ENCODE peak calls at places on chromosome X, in six cellular contexts. E is transverse colon; H is AG09309; C is CD4-positive, alpha-beta memory T cell; U is CD8-positive, alpha-beta memory T cell; J is stromal cell of bone marrow. I is an unnamed sample.
A peak's percentile ranks its signal among the peaks of the same experiment; 100 is the strongest.

GRCh38 chrX:80648023-80648422 is 161.7 kb downstream of the BRWD3 start:
- DNase-seq in U (no peak), C (no peak), E (no peak), J (no peak), H (no peak), I (no peak)

GRCh38 chrX:129318375-129318774 is 204.9 kb downstream of the SMARCA1 start:
- DNase-seq in E (no peak), U (no peak), J (peak; percentile 19), H (peak; percentile 3), C (no peak), I (peak; percentile 1)

GRCh38 chrX:2351999-2352995 is 148.5 kb downstream of the DHRSX start:
- DNase-seq in U (no peak), H (peak; percentile 88), C (no peak), J (peak; percentile 91), E (no peak), I (peak; percentile 77)

GRCh38 chrX:68387786-68388185 is 45.5 kb downstream of the OPHN1 start:
- DNase-seq in E (no peak), H (no peak), J (no peak), C (no peak), U (no peak), I (no peak)

GRCh38 chrX:149124526-149125108 is 380.5 kb downstream of the IDS start:
- DNase-seq in U (no peak), E (no peak), J (no peak), H (no peak), C (no peak), I (no peak)

GRCh38 chrX:70208479-70208878 is 26.0 kb upstream of the AWAT1 start:
- DNase-seq in J (peak; percentile 2), E (no peak), C (no peak), U (no peak), H (no peak), I (no peak)

GRCh38 chrX:19846995-19847790 is 40.2 kb downstream of the SH3KBP1 start:
- DNase-seq in E (no peak), U (no peak), J (peak; percentile 60), H (peak; percentile 65), C (no peak), I (peak; percentile 64)

GRCh38 chrX:105317117-105317516 is 96.6 kb upstream of the TEX13A start:
- DNase-seq in J (no peak), U (no peak), H (no peak), E (no peak), C (no peak), I (no peak)

GRCh38 chrX:729583-730409 is 99.2 kb downstream of the SHOX start:
- DNase-seq in C (no peak), H (no peak), E (no peak), J (no peak), U (no peak), I (no peak)

GRCh38 chrX:66902081-66902480 is 263.2 kb upstream of the EDA2R start:
- DNase-seq in C (no peak), J (no peak), U (no peak), H (no peak), E (no peak), I (no peak)

GRCh38 chrX:150044556-150044955 is 106.3 kb upstream of the EOLA2 start:
- DNase-seq in J (no peak), E (no peak), H (no peak), C (no peak), U (no peak), I (no peak)

GRCh38 chrX:115324194-115324593 is 34.7 kb downstream of the LUZP4 start:
- DNase-seq in J (peak; percentile 21), H (no peak), C (no peak), E (no peak), U (no peak), I (no peak)

GRCh38 chrX:69506617-69507499 is 2.7 kb downstream of the NALF2 start:
- DNase-seq in C (no peak), H (no peak), E (no peak), J (no peak), U (no peak), I (no peak)

GRCh38 chrX:117936162-117936561 is 180.4 kb downstream of the KLHL13 start:
- DNase-seq in E (no peak), H (no peak), U (no peak), C (no peak), J (no peak), I (no peak)

GRCh38 chrX:48945517-48946348 is 11.7 kb downstream of the OTUD5 start:
- DNase-seq in C (peak; percentile 62), U (peak; percentile 53), E (peak; percentile 64), H (no peak), J (peak; percentile 20), I (no peak)

GRCh38 chrX:130028196-130028595 is 45.8 kb downstream of the BCORL1 start:
- DNase-seq in U (peak; percentile 25), H (peak; percentile 1), E (peak; percentile 51), J (peak; percentile 25), C (peak; percentile 39), I (peak; percentile 2)

GRCh38 chrX:1434871-1435240 is 17.9 kb downstream of the ASMTL start:
- DNase-seq in E (no peak), C (no peak), U (no peak), H (no peak), J (no peak), I (no peak)

GRCh38 chrX:38804481-38805293 is 3.4 kb downstream of the MID1IP1 start:
- DNase-seq in H (no peak), J (no peak), C (no peak), U (peak; percentile 17), E (peak; percentile 23), I (no peak)

GRCh38 chrX:39397561-39398200 is 596.4 kb downstream of the MID1IP1 start:
- DNase-seq in U (no peak), E (no peak), H (no peak), J (no peak), C (no peak), I (no peak)

GRCh38 chrX:155048997-155049619 is 21.8 kb downstream of the CMC4 start:
- DNase-seq in H (no peak), C (peak; percentile 48), E (peak; percentile 55), J (peak; percentile 36), U (peak; percentile 33), I (no peak)

GRCh38 chrX:42797646-42798045 is 19.7 kb upstream of the PPP1R2C start:
- DNase-seq in E (no peak), H (no peak), C (no peak), J (no peak), U (no peak), I (no peak)

GRCh38 chrX:102765217-102765616 is 44.7 kb downstream of the GPRASP3 start:
- DNase-seq in J (peak; percentile 75), E (no peak), U (no peak), C (no peak), H (peak; percentile 17), I (peak; percentile 72)

GRCh38 chrX:41022579-41022978 is 62.7 kb upstream of the USP9X start:
- DNase-seq in J (no peak), E (no peak), H (no peak), U (no peak), C (no peak), I (no peak)

GRCh38 chrX:49184294-49185061 is 1.7 kb downstream of the PRICKLE3 start:
- DNase-seq in H (no peak), E (peak; percentile 95), C (no peak), J (peak; percentile 73), U (no peak), I (peak; percentile 74)

GRCh38 chrX:140249122-140249521 is 255.7 kb downstream of the SOX3 start:
- DNase-seq in C (no peak), J (no peak), E (no peak), H (no peak), U (no peak), I (no peak)

GRCh38 chrX:101163166-101163565 is 56.4 kb upstream of the DRP2 start:
- DNase-seq in J (no peak), C (no peak), E (no peak), U (no peak), H (no peak), I (no peak)

GRCh38 chrX:11435568-11435967 is 142.4 kb downstream of the AMELX start:
- DNase-seq in U (no peak), H (peak; percentile 90), C (no peak), E (no peak), J (peak; percentile 78), I (peak; percentile 77)

GRCh38 chrX:17738002-17738713 is 865 bp downstream of the SCML1 start:
- DNase-seq in E (peak; percentile 50), H (no peak), U (peak; percentile 64), C (peak; percentile 74), J (no peak), I (no peak)

GRCh38 chrX:35826503-35826902 is 28.4 kb downstream of the MAGEB16 start:
- DNase-seq in U (no peak), E (no peak), J (no peak), H (no peak), C (no peak), I (no peak)

GRCh38 chrX:56728321-56728720 is 722 bp upstream of the NBDY start:
- DNase-seq in H (no peak), U (no peak), C (no peak), J (peak; percentile 3), E (no peak), I (no peak)

GRCh38 chrX:49029876-49030275 is 13.3 kb downstream of the TFE3 start:
- DNase-seq in J (no peak), U (no peak), E (peak; percentile 69), H (no peak), C (no peak), I (no peak)

GRCh38 chrX:329291-329910 is 10.8 kb upstream of the GTPBP6 start:
- DNase-seq in U (no peak), E (no peak), H (no peak), J (no peak), C (no peak), I (no peak)

GRCh38 chrX:118974088-118974907 is at the start of gene LONRF3:
- DNase-seq in J (peak; percentile 23), C (peak; percentile 69), E (peak; percentile 79), H (no peak), U (peak; percentile 57), I (no peak)

GRCh38 chrX:150226223-150226965 is 136.7 kb upstream of the MAMLD1 start:
- DNase-seq in H (no peak), E (no peak), C (no peak), J (no peak), U (no peak), I (no peak)